ENCODE peak calls at places on chromosomes 16 and 17, in eight cellular contexts. U, D, F, T, C, V, S and J are unnamed samples.

GRCh38 chr16:56480776-56481467 is 29.6 kb downstream of the OGFOD1 start:
- DNase-seq in T (no peak), F (no peak), C (no peak), V (peak; percentile 81), S (no peak), D (no peak), U (no peak), J (no peak)

GRCh38 chr17:59626756-59627155 is 7.1 kb downstream of the CLTC start:
- DNase-seq in C (no peak), T (no peak), V (no peak), U (no peak), F (no peak), S (no peak), D (no peak), J (no peak)

GRCh38 chr17:80613732-80614071 is 69.1 kb downstream of the RPTOR start:
- DNase-seq in V (no peak), T (no peak), U (no peak), F (no peak), S (no peak), D (no peak), C (no peak), J (no peak)

GRCh38 chr17:11644265-11645212 is 46.3 kb downstream of the DNAH9 start:
- DNase-seq in D (peak; percentile 1), V (peak; percentile 29), S (peak; percentile 35), F (peak; percentile 70), C (peak; percentile 48), U (peak; percentile 78), T (peak; percentile 60), J (peak; percentile 89)

GRCh38 chr16:67537636-67538591 is 9.3 kb downstream of the RIPOR1 start:
- DNase-seq in T (no peak), S (peak; percentile 67), F (peak; percentile 52), U (peak; percentile 70), V (no peak), D (no peak), C (no peak), J (peak; percentile 23)

GRCh38 chr17:57273471-57273870 is 17.1 kb downstream of the MSI2 start:
- DNase-seq in C (no peak), D (no peak), S (no peak), T (no peak), V (no peak), U (no peak), F (no peak), J (no peak)

GRCh38 chr16:30494709-30495108 is 22.2 kb downstream of the ITGAL start:
- DNase-seq in T (no peak), D (no peak), C (no peak), V (no peak), U (no peak), F (no peak), S (no peak), J (no peak)

GRCh38 chr17:81510798-81511549 is 1.6 kb downstream of the ACTG1 start:
- DNase-seq in S (peak; percentile 60), T (no peak), U (no peak), D (no peak), V (no peak), C (no peak), F (peak; percentile 55), J (no peak)

GRCh38 chr17:80101946-80102706 is 745 bp downstream of the GAA start:
- DNase-seq in S (peak; percentile 6), C (no peak), V (no peak), F (peak; percentile 26), T (no peak), D (no peak), U (no peak), J (peak; percentile 16)

GRCh38 chr17:44864831-44865230 is 17.1 kb downstream of the HIGD1B start:
- DNase-seq in F (no peak), D (no peak), T (no peak), C (no peak), S (no peak), U (no peak), V (no peak), J (no peak)

GRCh38 chr17:66655861-66656260 is 179.1 kb upstream of the CACNG5 start:
- DNase-seq in T (no peak), U (no peak), V (no peak), S (no peak), C (no peak), D (no peak), F (peak; percentile 55), J (no peak)

GRCh38 chr16:15523092-15523541 is 88.7 kb downstream of the BMERB1 start:
- DNase-seq in U (no peak), F (no peak), C (no peak), S (no peak), T (peak; percentile 19), V (peak; percentile 79), D (no peak), J (peak; percentile 84)

GRCh38 chr17:68290268-68290954 is 516 bp downstream of the SLC16A6 start:
- DNase-seq in S (peak; percentile 80), T (no peak), C (no peak), V (peak; percentile 44), U (peak; percentile 50), D (no peak), F (no peak), J (no peak)

GRCh38 chr17:47703191-47703591 is 9.2 kb downstream of the TBKBP1 start:
- DNase-seq in D (no peak), U (no peak), S (peak; percentile 48), V (no peak), T (no peak), F (no peak), C (no peak), J (no peak)

GRCh38 chr16:50585331-50585776 is 37.2 kb downstream of the NKD1 start:
- DNase-seq in U (peak; percentile 74), D (no peak), S (no peak), F (peak; percentile 87), V (peak; percentile 19), T (no peak), C (no peak), J (no peak)

GRCh38 chr17:63173450-63173849 is 207.4 kb downstream of the TANC2 start:
- DNase-seq in U (no peak), D (no peak), F (no peak), T (no peak), C (no peak), V (no peak), S (no peak), J (no peak)

GRCh38 chr16:58235663-58236062 is 37.8 kb upstream of the CSNK2A2 start:
- DNase-seq in U (no peak), S (no peak), F (no peak), C (no peak), T (no peak), D (no peak), V (no peak), J (no peak)

GRCh38 chr16:49992825-49993224 is 32.2 kb upstream of the CNEP1R1 start:
- DNase-seq in C (no peak), F (no peak), T (no peak), D (no peak), V (no peak), S (no peak), U (no peak), J (no peak)

GRCh38 chr17:246851-247421 is 65.5 kb upstream of the DOC2B start:
- DNase-seq in C (no peak), V (no peak), S (no peak), D (no peak), F (no peak), U (peak; percentile 6), T (no peak), J (no peak)

GRCh38 chr16:85440744-85441143 is 172.4 kb upstream of the GSE1 start:
- DNase-seq in S (no peak), C (no peak), D (no peak), V (no peak), U (no peak), F (no peak), T (no peak), J (no peak)

GRCh38 chr16:27473101-27473900 is 71.3 kb downstream of the IL21R start:
- DNase-seq in T (no peak), C (no peak), U (no peak), F (no peak), D (no peak), V (no peak), S (no peak), J (no peak)

GRCh38 chr17:42774066-42774750 is 959 bp downstream of the VPS25 start:
- DNase-seq in S (no peak), D (no peak), U (no peak), F (no peak), T (no peak), V (no peak), C (no peak), J (no peak)

GRCh38 chr17:75524971-75525805 is at the start of gene LLGL2:
- DNase-seq in D (peak; percentile 41), S (peak; percentile 90), C (peak; percentile 92), T (no peak), U (peak; percentile 76), F (peak; percentile 60), V (peak; percentile 48), J (peak; percentile 58)

GRCh38 chr16:66508261-66508913 is 41.5 kb downstream of the TK2 start:
- DNase-seq in C (no peak), F (peak; percentile 34), U (no peak), D (no peak), V (peak; percentile 11), S (no peak), T (no peak), J (no peak)

GRCh38 chr17:32485261-32485955 is 1.4 kb upstream of the CDK5R1 start:
- DNase-seq in D (no peak), F (no peak), T (no peak), S (no peak), U (no peak), V (no peak), C (no peak), J (no peak)

GRCh38 chr17:74454197-74455024 is 12.0 kb upstream of the CD300A start:
- DNase-seq in V (peak; percentile 60), D (no peak), F (peak; percentile 92), C (no peak), S (no peak), U (no peak), T (peak; percentile 85), J (peak; percentile 85)

GRCh38 chr16:24713379-24713778 is 16.1 kb upstream of the TNRC6A start:
- DNase-seq in T (no peak), V (no peak), C (no peak), S (no peak), D (no peak), U (no peak), F (no peak), J (no peak)

GRCh38 chr17:45149037-45149668 is 878 bp downstream of the HEXIM1 start:
- DNase-seq in C (peak; percentile 69), S (peak; percentile 67), U (peak; percentile 90), D (peak; percentile 51), V (peak; percentile 90), T (peak; percentile 75), F (peak; percentile 87), J (peak; percentile 88)